ENCODE peak calls at places on chromosomes 6 and 20, in ten cellular contexts. P is choroid plexus epithelial cell; S is endothelial cell of umbilical vein; A is tibial nerve; N is stimulated activated CD4-positive, alpha-beta T cell treated with anti-CD3 and anti-CD28 coated beads, Interleukin-15, amount 100 ng/mL, for 1 hour; M is activated CD4-positive, alpha-beta memory T cell treated with anti-CD3 and anti-CD28 coated beads for 36 hours; C is ureter; K is NCI-H1092; J is PC-3; R is fibroblast of the conjunctiva. Q is an unnamed sample.

GRCh38 chr6:154537942-154538341 is 27.5 kb upstream of the CNKSR3 start:
- DNase-seq in P (no peak), S (no peak), A (no peak), N (no peak), M (no peak), C (no peak), K (no peak), J (no peak), R (no peak), Q (no peak)

GRCh38 chr6:166957087-166957804 is 896 bp upstream of the RNASET2 start:
- DNase-seq in P (peak; percentile 22), S (no peak), A (peak; percentile 45), N (peak; percentile 29), M (peak; percentile 74), C (peak; percentile 65), K (no peak), J (no peak), R (no peak), Q (peak; percentile 44)

GRCh38 chr6:134529921-134530320 is 212.0 kb upstream of the SGK1 start:
- DNase-seq in P (peak; percentile 78), S (no peak), A (no peak), N (no peak), M (no peak), C (no peak), K (no peak), J (peak; percentile 28), R (no peak), Q (no peak)

GRCh38 chr6:35177139-35177538 is 36.0 kb upstream of the TCP11 start:
- DNase-seq in P (no peak), S (no peak), A (no peak), N (no peak), M (no peak), C (no peak), K (no peak), J (no peak), R (no peak), Q (no peak)

GRCh38 chr6:35534396-35535170 is 21.9 kb upstream of the TULP1 start:
- DNase-seq in P (peak; percentile 34), S (no peak), A (no peak), N (no peak), M (no peak), C (no peak), K (no peak), J (no peak), R (peak; percentile 6), Q (no peak)

GRCh38 chr6:142013875-142014495 is 118.7 kb upstream of the GJE1 start:
- DNase-seq in P (no peak), S (peak; percentile 31), A (no peak), N (no peak), M (no peak), C (no peak), K (no peak), J (peak; percentile 43), R (no peak), Q (no peak)

GRCh38 chr20:46681032-46681854 is 8.0 kb downstream of the TP53RK start:
- DNase-seq in P (peak; percentile 75), S (peak; percentile 52), A (peak; percentile 89), N (peak; percentile 39), M (peak; percentile 77), C (peak; percentile 74), K (peak; percentile 66), J (peak; percentile 87), R (peak; percentile 21), Q (peak; percentile 41)

GRCh38 chr6:56445818-56446217 is 196.9 kb downstream of the DST start:
- DNase-seq in P (no peak), S (no peak), A (no peak), N (no peak), M (no peak), C (no peak), K (no peak), J (no peak), R (no peak), Q (no peak)

GRCh38 chr6:2204272-2204671 is 41.1 kb downstream of the GMDS start:
- DNase-seq in P (no peak), S (no peak), A (no peak), N (no peak), M (no peak), C (no peak), K (no peak), J (peak; percentile 48), R (no peak), Q (no peak)

GRCh38 chr6:79602859-79603258 is 28.3 kb upstream of the SH3BGRL2 start:
- DNase-seq in P (no peak), S (no peak), A (no peak), N (no peak), M (no peak), C (no peak), K (no peak), J (no peak), R (no peak), Q (no peak)

GRCh38 chr6:166774770-166775169 is 147.7 kb upstream of the RPS6KA2 start:
- DNase-seq in P (no peak), S (no peak), A (no peak), N (no peak), M (no peak), C (peak; percentile 20), K (no peak), J (no peak), R (no peak), Q (no peak)

GRCh38 chr6:139801571-139802321 is 427.3 kb upstream of the CITED2 start:
- DNase-seq in P (peak; percentile 58), S (no peak), A (no peak), N (no peak), M (no peak), C (no peak), K (no peak), J (no peak), R (no peak), Q (no peak)

GRCh38 chr6:7911345-7911725 is 747 bp upstream of the TXNDC5 start:
- DNase-seq in P (no peak), S (no peak), A (no peak), N (no peak), M (no peak), C (no peak), K (no peak), J (peak; percentile 44), R (no peak), Q (no peak)

GRCh38 chr6:154899825-154900468 is 95.2 kb upstream of the TIAM2 start:
- DNase-seq in P (no peak), S (no peak), A (no peak), N (no peak), M (no peak), C (no peak), K (no peak), J (no peak), R (no peak), Q (no peak)

GRCh38 chr6:119814609-119815400 is 465.2 kb upstream of the MAN1A1 start:
- DNase-seq in P (no peak), S (no peak), A (no peak), N (no peak), M (no peak), C (no peak), K (no peak), J (no peak), R (no peak), Q (no peak)

GRCh38 chr6:52620906-52621190 is 44.0 kb upstream of the TRAM2 start:
- DNase-seq in P (no peak), S (no peak), A (no peak), N (no peak), M (no peak), C (no peak), K (no peak), J (no peak), R (no peak), Q (no peak)

GRCh38 chr6:149335924-149336323 is 18.4 kb downstream of the TAB2 start:
- DNase-seq in P (peak; percentile 70), S (peak; percentile 67), A (no peak), N (peak; percentile 24), M (peak; percentile 75), C (no peak), K (no peak), J (peak; percentile 81), R (no peak), Q (peak; percentile 34)

GRCh38 chr20:44601801-44602204 is 19.4 kb downstream of the PKIG start:
- DNase-seq in P (peak; percentile 91), S (peak; percentile 93), A (peak; percentile 72), N (no peak), M (no peak), C (peak; percentile 79), K (no peak), J (no peak), R (peak; percentile 81), Q (no peak)

GRCh38 chr20:17610566-17611289 is 40.9 kb downstream of the DSTN start:
- DNase-seq in P (peak; percentile 18), S (peak; percentile 31), A (peak; percentile 5), N (peak; percentile 21), M (peak; percentile 79), C (peak; percentile 65), K (no peak), J (no peak), R (no peak), Q (peak; percentile 49)

GRCh38 chr6:113909224-113909856 is 52.2 kb downstream of the MARCKS start:
- DNase-seq in P (peak; percentile 80), S (peak; percentile 81), A (peak; percentile 42), N (no peak), M (no peak), C (no peak), K (peak; percentile 49), J (peak; percentile 75), R (peak; percentile 55), Q (no peak)

GRCh38 chr20:19967441-19967840 is 49.7 kb upstream of the NAA20 start:
- DNase-seq in P (no peak), S (no peak), A (no peak), N (no peak), M (no peak), C (no peak), K (no peak), J (no peak), R (no peak), Q (no peak)

GRCh38 chr20:35368616-35369423 is 43.0 kb downstream of the UQCC1 start:
- DNase-seq in P (peak; percentile 42), S (no peak), A (no peak), N (no peak), M (no peak), C (no peak), K (no peak), J (no peak), R (no peak), Q (no peak)

GRCh38 chr20:5831539-5832237 is 81.5 kb downstream of the SHLD1 start:
- DNase-seq in P (no peak), S (no peak), A (no peak), N (no peak), M (no peak), C (no peak), K (no peak), J (no peak), R (no peak), Q (no peak)

GRCh38 chr6:156832166-156832743 is 55.1 kb downstream of the ARID1B start:
- DNase-seq in P (peak; percentile 80), S (peak; percentile 46), A (peak; percentile 47), N (no peak), M (no peak), C (no peak), K (peak; percentile 87), J (peak; percentile 32), R (no peak), Q (no peak)

GRCh38 chr6:84652356-84653026 is 111.9 kb downstream of the TBX18 start:
- DNase-seq in P (peak; percentile 97), S (peak; percentile 96), A (no peak), N (no peak), M (no peak), C (no peak), K (no peak), J (peak; percentile 87), R (peak; percentile 81), Q (no peak)

GRCh38 chr6:166775180-166775922 is 148.3 kb upstream of the RPS6KA2 start:
- DNase-seq in P (peak; percentile 86), S (peak; percentile 48), A (peak; percentile 42), N (no peak), M (peak; percentile 69), C (peak; percentile 47), K (peak; percentile 75), J (peak; percentile 77), R (peak; percentile 69), Q (peak; percentile 47)

Q was measured in stimulated activated naive CD4-positive, alpha-beta T cell treated with Interleukin-2 at 50 U/mL for 16 hours.